ENCODE peak calls at places on chromosomes 2 and 18, in six cellular contexts. L is MM.1S, P is GM23248, A is neural progenitor cell, V is SK-N-SH, Q is HCT116. F is an unnamed sample.

GRCh38 chr2:35891528-35891927 is 464.1 kb upstream of the CRIM1 start:
- DNase-seq in Q (no peak), L (no peak), A (no peak), P (no peak), V (no peak), F (no peak)

GRCh38 chr2:229130522-229130921 is 140.6 kb downstream of the PID1 start:
- DNase-seq in P (no peak), L (no peak), V (peak), Q (no peak), A (no peak), F (no peak)

GRCh38 chr2:56185101-56185581 is 1.4 kb downstream of the CCDC85A start:
- DNase-seq in A (peak), L (no peak), Q (no peak), V (peak), P (peak), F (peak)

GRCh38 chr18:36441426-36441870 is 143.9 kb downstream of the FHOD3 start:
- DNase-seq in V (no peak), L (no peak), P (peak), Q (no peak), A (no peak), F (no peak)

GRCh38 chr18:39558658-39559057 is 1993.1 kb upstream of the CELF4 start:
- DNase-seq in V (no peak), A (no peak), Q (no peak), L (no peak), P (no peak), F (no peak)

GRCh38 chr2:208366215-208367132 is 40.1 kb upstream of the PTH2R start:
- DNase-seq in A (no peak), Q (no peak), L (no peak), P (no peak), V (no peak), F (no peak)

GRCh38 chr18:59528866-59529265 is 168.4 kb downstream of the CCBE1 start:
- DNase-seq in A (no peak), L (no peak), Q (no peak), P (no peak), V (no peak), F (no peak)

GRCh38 chr2:15679386-15679924 is 87.8 kb downstream of the DDX1 start:
- DNase-seq in Q (no peak), P (no peak), A (no peak), V (no peak), L (no peak), F (no peak)

GRCh38 chr2:183614797-183615429 is 490.7 kb downstream of the NUP35 start:
- DNase-seq in L (no peak), P (no peak), V (peak), A (no peak), Q (no peak), F (no peak)

GRCh38 chr2:183592271-183592670 is 468.0 kb downstream of the NUP35 start:
- DNase-seq in A (no peak), Q (no peak), L (no peak), P (no peak), V (no peak), F (no peak)

GRCh38 chr2:86788172-86788571 is 2.5 kb downstream of the CD8A start:
- DNase-seq in L (no peak), V (no peak), P (no peak), A (no peak), Q (no peak), F (no peak)

GRCh38 chr18:30727849-30728248 is 314.7 kb downstream of the DSC3 start:
- DNase-seq in A (no peak), P (no peak), Q (no peak), L (no peak), V (no peak), F (no peak)

GRCh38 chr2:109703076-109703475 is 88.9 kb downstream of the SOWAHC start:
- DNase-seq in A (no peak), L (no peak), V (no peak), P (peak), Q (no peak), F (no peak)

GRCh38 chr18:66729459-66730239 is 125.8 kb upstream of the CDH19 start:
- DNase-seq in V (no peak), A (no peak), L (no peak), Q (no peak), P (no peak), F (no peak)

GRCh38 chr2:174259981-174260380 is 11.6 kb upstream of the OLA1 start:
- DNase-seq in P (peak), A (no peak), V (no peak), Q (no peak), L (no peak), F (no peak)

GRCh38 chr2:26540977-26541376 is 63.1 kb upstream of the OTOF start:
- DNase-seq in V (no peak), P (no peak), L (no peak), A (no peak), Q (no peak), F (peak)

GRCh38 chr18:13612111-13612997 is 114.0 kb downstream of the FAM210A start:
- DNase-seq in P (peak), A (no peak), V (peak), Q (no peak), L (peak), F (no peak)

GRCh38 chr2:238243496-238244076 is 3.7 kb upstream of the HES6 start:
- DNase-seq in L (no peak), V (no peak), Q (no peak), A (no peak), P (no peak), F (peak)

GRCh38 chr2:18169121-18169786 is 290.8 kb downstream of the KCNS3 start:
- DNase-seq in V (no peak), P (no peak), L (no peak), Q (no peak), A (no peak), F (peak)

GRCh38 chr18:13374468-13375301 is 156.1 kb downstream of the LDLRAD4 start:
- DNase-seq in A (no peak), L (no peak), V (peak), Q (no peak), P (no peak), F (peak)

GRCh38 chr2:161486111-161486510 is 70.0 kb downstream of the TBR1 start:
- DNase-seq in V (no peak), L (no peak), A (no peak), Q (no peak), P (no peak), F (no peak)

GRCh38 chr18:44704137-44704791 is 23.6 kb downstream of the SETBP1 start:
- DNase-seq in A (no peak), V (no peak), L (no peak), P (no peak), Q (no peak), F (no peak)

GRCh38 chr2:165120740-165121467 is 82.9 kb downstream of the SCN3A start:
- DNase-seq in P (no peak), Q (no peak), L (peak), A (no peak), V (no peak), F (no peak)

GRCh38 chr2:226831266-226831665 is 4.6 kb upstream of the RHBDD1 start:
- DNase-seq in Q (no peak), V (no peak), A (no peak), P (peak), L (no peak), F (no peak)

GRCh38 chr18:293557-293956 is 25.7 kb upstream of the THOC1 start:
- DNase-seq in P (peak), A (no peak), L (no peak), V (no peak), Q (no peak), F (no peak)

GRCh38 chr2:199946836-199947235 is 8.5 kb downstream of the TYW5 start:
- DNase-seq in L (no peak), V (no peak), P (peak), A (no peak), Q (no peak), F (no peak)

GRCh38 chr2:27893031-27893430 is 2.5 kb downstream of the BABAM2 start:
- DNase-seq in V (no peak), Q (no peak), P (no peak), L (no peak), A (no peak), F (no peak)

GRCh38 chr2:69514836-69515235 is 77.6 kb upstream of the NFU1 start:
- DNase-seq in A (no peak), V (no peak), Q (no peak), P (no peak), L (no peak), F (no peak)

GRCh38 chr18:50745946-50746345 is 73.9 kb downstream of the MRO start:
- DNase-seq in P (no peak), Q (no peak), A (no peak), L (no peak), V (no peak), F (no peak)

GRCh38 chr2:23549051-23549450 is 164.1 kb downstream of the KLHL29 start:
- DNase-seq in Q (no peak), P (peak), L (no peak), V (no peak), A (no peak), F (no peak)

GRCh38 chr2:85754313-85755095 is 713 bp downstream of the ATOH8 start:
- DNase-seq in L (peak), V (peak), A (peak), P (peak), Q (no peak), F (peak)

GRCh38 chr2:37506407-37507068 is 162.1 kb downstream of the QPCT start:
- DNase-seq in Q (no peak), L (no peak), A (no peak), P (peak), V (peak), F (no peak)

GRCh38 chr2:84905181-84906107 is at the start of gene TMSB10:
- DNase-seq in A (peak), V (peak), L (peak), Q (no peak), P (peak), F (peak)

GRCh38 chr2:227862227-227862740 is 9.1 kb upstream of the DAW1 start:
- DNase-seq in L (peak), V (peak), Q (peak), A (peak), P (peak), F (peak)

GRCh38 chr18:47528343-47528742 is 276.9 kb upstream of the SKOR2 start:
- DNase-seq in A (no peak), V (no peak), P (no peak), Q (no peak), L (no peak), F (no peak)

GRCh38 chr18:47526147-47526546 is 274.7 kb upstream of the SKOR2 start:
- DNase-seq in P (no peak), Q (no peak), V (no peak), L (no peak), A (no peak), F (peak)

GRCh38 chr18:47530695-47531094 is 279.2 kb upstream of the SKOR2 start:
- DNase-seq in P (no peak), L (no peak), A (no peak), Q (no peak), V (no peak), F (no peak)

GRCh38 chr18:47531759-47532158 is 280.3 kb upstream of the SKOR2 start:
- DNase-seq in Q (no peak), L (no peak), A (peak), P (no peak), V (peak), F (peak)
- TF ChIP-seq EZH2phosphoT487 in Q (no peak), L (no peak), A (no peak), P (no peak), V (no peak), F (no peak)

GRCh38 chr2:236073246-236073645 is 94.9 kb downstream of the GBX2 start:
- DNase-seq in P (no peak), Q (no peak), V (peak), A (no peak), L (no peak), F (no peak)
- TF ChIP-seq EZH2phosphoT487 in P (no peak), Q (no peak), V (no peak), A (no peak), L (no peak), F (no peak)

GRCh38 chr18:80175451-80176235 is 66.6 kb downstream of the ADNP2 start:
- DNase-seq in Q (no peak), P (no peak), L (no peak), A (no peak), V (no peak), F (no peak)
- TF ChIP-seq EZH2phosphoT487 in Q (no peak), P (no peak), L (no peak), A (no peak), V (no peak), F (no peak)

DNA sequence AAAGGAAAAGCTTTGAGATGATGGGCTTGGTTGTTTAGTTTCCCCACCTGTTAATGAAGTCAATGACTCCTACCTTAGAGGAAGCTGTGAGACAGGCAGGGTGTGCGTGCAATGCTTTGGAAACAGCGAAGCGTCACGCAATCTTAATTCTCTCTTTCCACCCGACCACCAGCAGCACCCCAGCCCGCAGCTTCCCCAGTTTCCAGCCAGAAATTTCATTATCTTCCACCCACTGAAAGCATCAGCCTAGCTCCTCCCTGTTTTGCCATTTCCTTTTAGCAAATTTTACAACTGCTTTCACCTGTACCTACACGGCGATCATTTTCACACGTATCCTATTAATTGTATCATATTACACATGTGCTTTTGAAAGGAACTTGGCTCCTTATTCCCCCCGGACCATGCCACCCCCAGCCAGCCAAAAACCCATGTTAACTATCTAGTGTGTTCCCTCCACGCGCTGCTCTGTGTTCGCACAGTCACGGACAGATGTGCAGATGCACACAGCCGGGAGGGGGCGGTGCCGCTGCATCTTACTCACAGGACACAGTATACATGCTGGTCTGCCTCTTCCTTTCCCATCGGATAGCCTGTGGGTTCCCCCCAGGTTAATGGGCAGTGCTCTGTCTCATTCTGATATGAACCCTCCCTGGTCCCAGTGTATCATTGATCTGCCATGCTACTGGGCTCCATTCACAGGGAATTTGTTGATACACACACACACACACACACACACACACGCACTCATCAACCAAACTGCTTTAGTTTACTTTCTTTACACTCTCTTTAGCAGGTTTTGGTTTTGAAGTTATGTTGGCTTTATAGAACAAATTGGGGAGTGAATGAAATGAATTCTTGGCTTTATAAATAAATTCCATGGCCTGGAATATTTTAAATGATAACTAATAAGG is 22.4 kb downstream of the CYP27C1 start:
- DNase-seq in Q (peak), V (peak), L (peak), P (peak), A (peak), F (peak)
- TF ChIP-seq EZH2phosphoT487 in Q (no peak), V (no peak), L (no peak), P (no peak), A (no peak), F (no peak)

GRCh38 chr2:65782996-65783650 is 350.7 kb upstream of the SPRED2 start:
- DNase-seq in V (no peak), P (no peak), Q (no peak), A (no peak), L (no peak), F (no peak)
- TF ChIP-seq EZH2phosphoT487 in V (no peak), P (no peak), Q (no peak), A (no peak), L (no peak), F (no peak)

DNA sequence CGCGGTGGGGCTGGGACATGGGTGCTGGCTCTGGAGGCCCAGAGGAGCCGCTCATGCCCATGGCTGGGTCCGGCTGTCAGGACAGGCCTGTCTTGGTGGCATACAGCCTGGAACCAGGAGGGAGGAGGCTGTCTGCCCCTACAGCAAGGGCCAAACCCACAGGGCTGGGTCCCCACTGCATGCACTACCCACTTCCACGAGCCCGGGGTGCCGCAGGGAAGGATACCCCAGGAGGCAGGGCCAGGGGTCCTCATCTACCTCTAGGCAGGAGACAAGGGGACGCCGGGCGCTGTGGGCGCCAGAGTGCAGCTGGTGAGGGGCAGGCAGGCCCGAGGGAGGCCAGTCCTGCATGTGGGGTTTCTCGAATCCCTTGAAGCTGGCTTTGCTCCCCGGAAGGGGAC is 95.1 kb upstream of the GPC1 start:
- DNase-seq in Q (no peak), P (no peak), A (no peak), V (no peak), L (no peak), F (no peak)
- TF ChIP-seq EZH2phosphoT487 in Q (no peak), P (no peak), A (no peak), V (no peak), L (no peak), F (no peak)

DNA sequence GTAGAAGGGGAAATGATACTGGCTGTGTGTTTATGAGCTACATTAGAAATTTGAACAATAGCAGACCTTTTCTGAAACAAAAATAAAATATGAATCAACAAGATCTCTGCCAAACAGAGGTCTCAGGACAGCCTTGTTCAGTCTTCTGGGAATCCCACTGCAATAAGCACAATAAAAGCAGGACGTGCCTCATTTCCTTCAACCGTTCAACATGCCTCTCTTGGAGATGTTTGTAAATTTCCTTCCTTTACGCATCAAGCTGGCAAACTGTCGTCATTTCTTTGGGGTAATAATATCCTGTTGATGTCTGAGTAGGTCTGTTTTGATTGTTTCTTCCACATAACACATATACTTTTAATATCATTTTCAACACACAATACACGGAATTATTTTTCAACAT is 77.2 kb downstream of the TCF4 start:
- DNase-seq in V (no peak), L (no peak), A (no peak), Q (no peak), P (peak), F (peak)
- TF ChIP-seq EZH2phosphoT487 in V (no peak), L (no peak), A (no peak), Q (no peak), P (no peak), F (no peak)

GRCh38 chr2:25524507-25524906 is 148.9 kb downstream of the DTNB start:
- DNase-seq in A (no peak), L (no peak), V (no peak), P (no peak), Q (no peak), F (no peak)

GRCh38 chr2:25523060-25523459 is 150.3 kb downstream of the DTNB start:
- DNase-seq in A (no peak), V (no peak), L (no peak), Q (no peak), P (no peak), F (no peak)

GRCh38 chr2:25529034-25529433 is 144.3 kb downstream of the DTNB start:
- DNase-seq in V (no peak), A (no peak), P (no peak), Q (no peak), L (no peak), F (no peak)

DNA sequence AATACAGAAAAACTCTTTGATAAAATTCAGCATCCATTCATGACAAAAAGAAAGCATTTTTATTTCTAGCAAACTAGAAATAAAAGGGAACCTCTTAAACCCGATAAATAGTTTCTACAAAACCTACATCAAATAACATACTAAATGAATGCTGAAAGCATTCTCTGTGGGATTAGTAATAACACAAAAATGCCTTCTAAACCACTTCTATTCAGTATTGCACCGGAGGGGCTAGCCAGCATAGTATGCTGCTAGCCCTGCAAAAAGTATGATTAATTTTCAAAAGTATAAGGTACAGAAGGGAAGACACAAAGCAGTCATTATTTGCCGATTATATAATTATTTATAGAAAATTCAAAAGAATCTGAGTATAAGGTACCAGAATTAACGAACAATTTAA is 145.2 kb downstream of the DTNB start:
- DNase-seq in V (no peak), P (peak), L (no peak), A (no peak), Q (no peak), F (no peak)
- TF ChIP-seq EZH2phosphoT487 in V (no peak), P (no peak), L (no peak), A (no peak), Q (no peak), F (no peak)

F was measured in GM23338.